ENCODE peak calls at places on chromosomes 2 and 18, in nine cellular contexts. One of them, this sample, is unnamed.

GRCh38 chr2:179744341-179744740 is 117.1 kb downstream of the ZNF385B start:
- DNase-seq in IMR-90: no peak
- DNase-seq in A549: no peak
- DNase-seq in esophagus squamous epithelium: no peak
- DNase-seq in prostate gland: no peak
- DNase-seq in Peyer's patch: no peak
- DNase-seq in heart left ventricle: no peak
- DNase-seq in sigmoid colon: no peak
- DNase-seq in right lobe of liver: no peak
- DNase-seq in this sample: no peak

GRCh38 chr2:220000586-220000985 is 373.2 kb downstream of the SLC4A3 start:
- DNase-seq in IMR-90: no peak
- DNase-seq in A549: no peak
- DNase-seq in esophagus squamous epithelium: no peak
- DNase-seq in prostate gland: no peak
- DNase-seq in Peyer's patch: no peak
- DNase-seq in heart left ventricle: no peak
- DNase-seq in sigmoid colon: no peak
- DNase-seq in right lobe of liver: no peak
- DNase-seq in this sample: no peak

GRCh38 chr18:23547806-23548205 is 38.5 kb downstream of the NPC1 start:
- DNase-seq in IMR-90: no peak
- DNase-seq in A549: peak
- DNase-seq in esophagus squamous epithelium: no peak
- DNase-seq in prostate gland: no peak
- DNase-seq in Peyer's patch: no peak
- DNase-seq in heart left ventricle: no peak
- DNase-seq in sigmoid colon: no peak
- DNase-seq in right lobe of liver: no peak
- DNase-seq in this sample: no peak

GRCh38 chr2:7792031-7792651 is 874.9 kb downstream of the RNF144A start:
- DNase-seq in IMR-90: no peak
- DNase-seq in A549: no peak
- DNase-seq in esophagus squamous epithelium: no peak
- DNase-seq in prostate gland: peak
- DNase-seq in Peyer's patch: no peak
- DNase-seq in heart left ventricle: no peak
- DNase-seq in sigmoid colon: no peak
- DNase-seq in right lobe of liver: peak
- DNase-seq in this sample: no peak

GRCh38 chr18:25164211-25164836 is 187.6 kb downstream of the ZNF521 start:
- DNase-seq in IMR-90: no peak
- DNase-seq in A549: no peak
- DNase-seq in esophagus squamous epithelium: no peak
- DNase-seq in prostate gland: no peak
- DNase-seq in Peyer's patch: no peak
- DNase-seq in heart left ventricle: no peak
- DNase-seq in sigmoid colon: no peak
- DNase-seq in right lobe of liver: no peak
- DNase-seq in this sample: no peak

GRCh38 chr2:221210686-221211085 is 361.4 kb downstream of the EPHA4 start:
- DNase-seq in IMR-90: no peak
- DNase-seq in A549: no peak
- DNase-seq in esophagus squamous epithelium: no peak
- DNase-seq in prostate gland: no peak
- DNase-seq in Peyer's patch: no peak
- DNase-seq in heart left ventricle: no peak
- DNase-seq in sigmoid colon: no peak
- DNase-seq in right lobe of liver: no peak
- DNase-seq in this sample: no peak

GRCh38 chr2:223047260-223047761 is 4.7 kb upstream of the KCNE4 start:
- DNase-seq in IMR-90: peak
- DNase-seq in A549: no peak
- DNase-seq in esophagus squamous epithelium: no peak
- DNase-seq in prostate gland: no peak
- DNase-seq in Peyer's patch: no peak
- DNase-seq in heart left ventricle: no peak
- DNase-seq in sigmoid colon: peak
- DNase-seq in right lobe of liver: no peak
- DNase-seq in this sample: no peak

GRCh38 chr18:2921778-2922177 is 75.0 kb downstream of the EMILIN2 start:
- DNase-seq in IMR-90: no peak
- DNase-seq in A549: no peak
- DNase-seq in esophagus squamous epithelium: no peak
- DNase-seq in prostate gland: no peak
- DNase-seq in Peyer's patch: no peak
- DNase-seq in heart left ventricle: no peak
- DNase-seq in sigmoid colon: no peak
- DNase-seq in right lobe of liver: no peak
- DNase-seq in this sample: no peak

GRCh38 chr2:202375006-202375610 is 1.0 kb upstream of the BMPR2 start:
- DNase-seq in IMR-90: peak
- DNase-seq in A549: no peak
- DNase-seq in esophagus squamous epithelium: peak
- DNase-seq in prostate gland: peak
- DNase-seq in Peyer's patch: peak
- DNase-seq in heart left ventricle: peak
- DNase-seq in sigmoid colon: peak
- DNase-seq in right lobe of liver: peak
- DNase-seq in this sample: peak

GRCh38 chr2:212328712-212329496 is 209.7 kb downstream of the ERBB4 start:
- DNase-seq in IMR-90: no peak
- DNase-seq in A549: no peak
- DNase-seq in esophagus squamous epithelium: no peak
- DNase-seq in prostate gland: no peak
- DNase-seq in Peyer's patch: no peak
- DNase-seq in heart left ventricle: no peak
- DNase-seq in sigmoid colon: no peak
- DNase-seq in right lobe of liver: no peak
- DNase-seq in this sample: no peak

DNA sequence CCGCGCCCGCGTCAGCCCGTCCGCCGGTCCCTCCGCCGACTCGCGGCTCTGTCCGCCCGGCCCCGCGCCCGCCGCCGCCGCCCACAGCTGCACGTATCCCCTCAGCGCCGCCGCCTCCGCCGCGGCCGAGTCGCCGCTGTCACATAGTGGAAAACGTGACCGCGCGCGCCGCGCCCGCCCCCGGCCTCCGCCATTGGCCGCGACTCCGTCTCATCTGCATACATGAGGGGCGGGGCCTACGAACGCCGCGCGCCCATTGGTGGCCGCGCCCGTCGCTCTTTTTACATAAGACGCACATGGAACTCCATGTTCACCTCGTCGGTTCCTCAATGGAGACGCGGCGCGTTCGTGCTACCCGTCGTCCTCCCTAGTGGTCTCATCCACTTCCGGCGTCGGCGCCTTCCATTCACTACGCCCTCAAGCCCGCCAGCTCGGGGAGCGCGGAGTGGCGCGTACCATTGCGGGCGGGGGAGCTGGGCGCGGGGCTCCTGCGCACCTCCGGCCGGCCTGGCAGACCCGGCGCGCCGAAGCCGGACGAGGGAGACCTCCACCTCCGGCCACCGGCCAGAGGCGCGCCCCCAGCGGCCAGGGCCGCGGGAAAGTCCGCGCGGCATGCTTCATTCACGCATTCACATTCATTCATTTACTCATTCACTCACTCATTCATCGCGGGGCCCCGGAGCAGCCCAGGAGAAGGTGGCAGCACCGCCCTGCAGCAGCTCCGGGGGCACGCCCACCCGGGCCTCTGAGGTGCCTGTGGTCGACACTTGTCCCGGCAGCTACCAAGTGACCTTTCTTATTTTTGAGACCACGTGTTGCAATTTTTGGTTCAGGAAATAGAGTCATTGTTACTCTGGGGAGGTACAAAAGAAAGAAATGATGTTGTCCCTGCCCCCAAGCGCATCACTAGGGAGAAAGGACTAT is 502 bp upstream of the PER2 start:
- DNase-seq in IMR-90: peak
- DNase-seq in A549: peak
- DNase-seq in esophagus squamous epithelium: peak
- DNase-seq in prostate gland: peak
- DNase-seq in Peyer's patch: peak
- DNase-seq in heart left ventricle: peak
- DNase-seq in sigmoid colon: peak
- DNase-seq in right lobe of liver: peak
- DNase-seq in this sample: peak
- TF ChIP-seq POLR2A in IMR-90: peak
- TF ChIP-seq POLR2A in A549: peak
- TF ChIP-seq POLR2A in esophagus squamous epithelium: no peak
- TF ChIP-seq POLR2A in prostate gland: peak
- TF ChIP-seq POLR2A in Peyer's patch: peak
- TF ChIP-seq POLR2A in heart left ventricle: peak
- TF ChIP-seq POLR2A in sigmoid colon: peak
- TF ChIP-seq POLR2A in right lobe of liver: peak
- TF ChIP-seq POLR2A in this sample: peak

GRCh38 chr2:98908909-98909308 is 27.1 kb downstream of the CRACDL start:
- DNase-seq in IMR-90: peak
- DNase-seq in A549: no peak
- DNase-seq in esophagus squamous epithelium: no peak
- DNase-seq in prostate gland: no peak
- DNase-seq in Peyer's patch: no peak
- DNase-seq in heart left ventricle: no peak
- DNase-seq in sigmoid colon: no peak
- DNase-seq in right lobe of liver: no peak
- DNase-seq in this sample: no peak
- H3K4me3 ChIP-seq in IMR-90: no peak
- H3K4me3 ChIP-seq in A549: no peak
- H3K4me3 ChIP-seq in esophagus squamous epithelium: no peak
- H3K4me3 ChIP-seq in prostate gland: no peak
- H3K4me3 ChIP-seq in Peyer's patch: no peak
- H3K4me3 ChIP-seq in heart left ventricle: no peak
- H3K4me3 ChIP-seq in sigmoid colon: no peak
- H3K4me3 ChIP-seq in right lobe of liver: no peak
- H3K4me3 ChIP-seq in this sample: no peak

GRCh38 chr2:171146633-171147032 is 14.1 kb downstream of the TLK1 start:
- DNase-seq in IMR-90: no peak
- DNase-seq in A549: no peak
- DNase-seq in esophagus squamous epithelium: no peak
- DNase-seq in prostate gland: no peak
- DNase-seq in Peyer's patch: no peak
- DNase-seq in heart left ventricle: no peak
- DNase-seq in sigmoid colon: no peak
- DNase-seq in right lobe of liver: no peak
- DNase-seq in this sample: no peak
- H3K27ac ChIP-seq in IMR-90: no peak
- H3K27ac ChIP-seq in A549: no peak
- H3K27ac ChIP-seq in esophagus squamous epithelium: no peak
- H3K27ac ChIP-seq in prostate gland: no peak
- H3K27ac ChIP-seq in Peyer's patch: no peak
- H3K27ac ChIP-seq in heart left ventricle: no peak
- H3K27ac ChIP-seq in sigmoid colon: no peak
- H3K27ac ChIP-seq in right lobe of liver: no peak
- H3K27ac ChIP-seq in this sample: no peak

DNA sequence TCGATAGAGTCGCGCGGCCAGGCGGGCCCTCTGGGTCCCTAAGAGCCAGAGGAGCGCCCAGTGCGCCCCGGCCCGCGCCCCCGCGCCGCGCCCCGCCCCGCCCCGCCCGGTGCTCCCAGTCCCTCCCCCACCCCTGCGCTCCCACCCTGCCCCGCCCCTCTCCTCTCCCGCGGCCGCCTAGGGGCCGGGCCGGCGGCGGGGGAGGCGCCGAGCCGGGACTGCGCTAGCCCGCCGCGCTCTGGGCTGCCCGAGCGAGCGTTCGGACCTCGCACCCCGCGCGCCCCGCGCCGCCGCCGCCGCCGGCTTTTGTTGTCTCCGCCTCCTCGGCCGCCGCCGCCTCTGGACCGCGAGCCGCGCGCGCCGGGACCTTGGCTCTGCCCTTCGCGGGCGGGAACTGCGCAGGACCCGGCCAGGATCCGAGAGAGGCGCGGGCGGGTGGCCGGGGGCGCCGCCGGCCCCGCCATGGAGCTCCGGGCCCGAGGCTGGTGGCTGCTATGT is at the start of gene GPC1:
- DNase-seq in IMR-90: peak
- DNase-seq in A549: peak
- DNase-seq in esophagus squamous epithelium: no peak
- DNase-seq in prostate gland: peak
- DNase-seq in Peyer's patch: peak
- DNase-seq in heart left ventricle: peak
- DNase-seq in sigmoid colon: peak
- DNase-seq in right lobe of liver: peak
- DNase-seq in this sample: peak
- TF ChIP-seq POLR2A in IMR-90: peak
- TF ChIP-seq POLR2A in A549: peak
- TF ChIP-seq POLR2A in esophagus squamous epithelium: no peak
- TF ChIP-seq POLR2A in prostate gland: peak
- TF ChIP-seq POLR2A in Peyer's patch: no peak
- TF ChIP-seq POLR2A in heart left ventricle: no peak
- TF ChIP-seq POLR2A in sigmoid colon: no peak
- TF ChIP-seq POLR2A in right lobe of liver: peak
- TF ChIP-seq POLR2A in this sample: peak

This sample was measured in gastrocnemius medialis.